ENCODE peak calls at places on chromosome 21, in six cellular contexts. J is left kidney; D is brain microvascular endothelial cell; W is activated CD4-positive, alpha-beta T cell treated with anti-CD3 and anti-CD28 coated beads for 24 hours; B is left ventricle myocardium superior; X is kidney. F is an unnamed sample.

GRCh38 chr21:32303385-32303784 is 4.7 kb downstream of the MRAP start:
- DNase-seq in X (no peak), D (no peak), J (no peak), W (no peak), B (no peak), F (no peak)

GRCh38 chr21:42199488-42200463 is 19.2 kb upstream of the ABCG1 start:
- DNase-seq in D (peak), W (no peak), J (no peak), X (no peak), B (no peak), F (peak)

GRCh38 chr21:41805643-41806042 is 38.8 kb upstream of the RIPK4 start:
- DNase-seq in X (no peak), W (no peak), D (no peak), B (no peak), J (no peak), F (no peak)

GRCh38 chr21:16535100-16535418 is 805.3 kb downstream of the USP25 start:
- DNase-seq in J (no peak), D (no peak), W (no peak), X (peak), B (peak), F (peak)

GRCh38 chr21:43850728-43851295 is 14.2 kb upstream of the AGPAT3 start:
- DNase-seq in X (no peak), B (no peak), J (no peak), D (no peak), W (no peak), F (no peak)

GRCh38 chr21:39637197-39637970 is 24.6 kb downstream of the B3GALT5 start:
- DNase-seq in J (no peak), W (no peak), B (no peak), X (no peak), D (no peak), F (no peak)

GRCh38 chr21:16378570-16378969 is 648.8 kb downstream of the USP25 start:
- DNase-seq in X (no peak), B (no peak), W (no peak), J (no peak), D (no peak), F (no peak)

GRCh38 chr21:28963831-28964230 is 28.8 kb downstream of the LTN1 start:
- DNase-seq in B (no peak), W (no peak), X (no peak), J (no peak), D (no peak), F (no peak)

GRCh38 chr21:42251654-42252053 is 32.7 kb downstream of the ABCG1 start:
- DNase-seq in B (no peak), J (no peak), W (no peak), X (no peak), D (no peak), F (no peak)

GRCh38 chr21:32335601-32336575 is 37.2 kb downstream of the MRAP start:
- DNase-seq in B (no peak), D (peak), J (peak), X (no peak), W (no peak), F (no peak)

GRCh38 chr21:44487831-44488230 is 32.5 kb downstream of the LRRC3 start:
- DNase-seq in B (no peak), J (no peak), D (peak), W (peak), X (no peak), F (no peak)

GRCh38 chr21:33380483-33380998 is 22.7 kb upstream of the IFNGR2 start:
- DNase-seq in W (peak), D (peak), B (peak), X (peak), J (peak), F (peak)

GRCh38 chr21:32826317-32827167 is 55.0 kb upstream of the PAXBP1 start:
- DNase-seq in W (no peak), X (no peak), D (peak), J (peak), B (no peak), F (peak)

GRCh38 chr21:38282921-38283320 is 26.1 kb downstream of the KCNJ15 start:
- DNase-seq in J (no peak), W (no peak), D (no peak), B (no peak), X (no peak), F (no peak)

GRCh38 chr21:17343055-17343454 is 169.8 kb upstream of the CXADR start:
- DNase-seq in X (no peak), W (no peak), J (peak), B (no peak), D (peak), F (no peak)

GRCh38 chr21:36113647-36114428 is 21.0 kb upstream of the CBR3 start:
- DNase-seq in W (peak), X (peak), D (no peak), B (no peak), J (no peak), F (no peak)

GRCh38 chr21:32136546-32136945 is 142.3 kb downstream of the MIS18A start:
- DNase-seq in X (no peak), D (no peak), W (no peak), J (no peak), B (no peak), F (peak)

GRCh38 chr21:34922487-34922886 is 126.6 kb downstream of the RUNX1 start:
- DNase-seq in J (no peak), W (no peak), X (no peak), B (no peak), D (no peak), F (no peak)

GRCh38 chr21:32456497-32456918 is 44.0 kb downstream of the EVA1C start:
- DNase-seq in B (no peak), W (no peak), J (no peak), X (no peak), D (peak), F (peak)

GRCh38 chr21:34073032-34073748 is at the start of the genes MRPS6 and SLC5A3:
- DNase-seq in J (peak), W (peak), B (peak), X (peak), D (peak), F (peak)

GRCh38 chr21:38303300-38303699 is 46.5 kb downstream of the KCNJ15 start:
- DNase-seq in D (peak), W (no peak), B (no peak), J (peak), X (no peak), F (peak)

GRCh38 chr21:35559881-35560280 is 500.4 kb downstream of the SETD4 start:
- DNase-seq in W (no peak), D (peak), X (no peak), B (no peak), J (no peak), F (peak)